ENCODE peak calls at places on chromosomes 2 and 18, in five cellular contexts. K, F, M, Z and A are unnamed samples.

GRCh38 chr18:55407191-55407590 is 180.8 kb downstream of the TCF4 start:
- DNase-seq in M (no peak), K (no peak), F (no peak), Z (no peak), A (no peak)

GRCh38 chr18:36724591-36725001 is 104.2 kb downstream of the TPGS2 start:
- DNase-seq in K (no peak), F (no peak), M (no peak), Z (no peak), A (no peak)

GRCh38 chr2:197179744-197180498 is 130.7 kb downstream of the ANKRD44 start:
- DNase-seq in K (no peak), Z (no peak), F (no peak), M (no peak), A (peak; percentile 70)

GRCh38 chr18:56815926-56816325 is 164.8 kb downstream of the WDR7 start:
- DNase-seq in Z (no peak), M (no peak), K (no peak), F (no peak), A (no peak)

GRCh38 chr2:18849841-18850578 is 260.6 kb upstream of the NT5C1B start:
- DNase-seq in K (no peak), F (no peak), M (no peak), Z (no peak), A (no peak)

GRCh38 chr2:171999125-171999524 is 628 bp upstream of the METAP1D start:
- DNase-seq in M (no peak), K (no peak), F (no peak), Z (no peak), A (no peak)

GRCh38 chr2:45729753-45730512 is 78.5 kb downstream of the PRKCE start:
- DNase-seq in Z (no peak), M (no peak), K (peak; percentile 38), F (no peak), A (no peak)

GRCh38 chr2:47203996-47204395 is 48.9 kb upstream of the STPG4 start:
- DNase-seq in K (no peak), F (no peak), M (no peak), Z (no peak), A (no peak)

GRCh38 chr2:19758658-19759057 is 143.1 kb downstream of the TTC32 start:
- DNase-seq in M (no peak), K (no peak), Z (no peak), F (no peak), A (no peak)

GRCh38 chr18:75170022-75170789 is 38.7 kb downstream of the PTGR3 start:
- DNase-seq in F (no peak), Z (no peak), M (no peak), K (no peak), A (no peak)

GRCh38 chr18:79644006-79644665 is 35.5 kb upstream of the CTDP1 start:
- DNase-seq in F (peak; percentile 76), Z (peak; percentile 63), K (peak; percentile 82), M (peak; percentile 80), A (peak; percentile 93)

GRCh38 chr2:30655660-30656059 is 151.6 kb downstream of the CAPN13 start:
- DNase-seq in Z (no peak), M (no peak), K (no peak), F (no peak), A (no peak)

GRCh38 chr2:99698896-99699295 is 209.1 kb upstream of the REV1 start:
- DNase-seq in Z (no peak), F (no peak), M (no peak), K (no peak), A (no peak)

GRCh38 chr2:71453404-71454220 is at the start of gene DYSF:
- DNase-seq in K (no peak), Z (no peak), F (no peak), M (peak; percentile 63), A (peak; percentile 59)

GRCh38 chr2:169363570-169364150 is 1.3 kb upstream of the LRP2 start:
- DNase-seq in Z (peak; percentile 34), K (peak; percentile 34), F (peak; percentile 32), M (peak; percentile 82), A (peak; percentile 62)

GRCh38 chr2:48725696-48726494 is 29.6 kb downstream of the LHCGR start:
- DNase-seq in K (no peak), Z (no peak), F (no peak), M (no peak), A (no peak)

GRCh38 chr2:21395366-21395765 is 271.6 kb downstream of the TDRD15 start:
- DNase-seq in F (no peak), K (peak; percentile 26), M (no peak), Z (no peak), A (peak; percentile 29)

GRCh38 chr2:98880266-98881152 is 55.5 kb downstream of the CRACDL start:
- DNase-seq in K (no peak), Z (no peak), M (no peak), F (no peak), A (no peak)

GRCh38 chr2:109376796-109377495 is 236.8 kb downstream of the SEPTIN10 start:
- DNase-seq in K (no peak), Z (no peak), M (no peak), F (no peak), A (no peak)

GRCh38 chr18:58263055-58263732 is 219.2 kb downstream of the NEDD4L start:
- DNase-seq in Z (no peak), F (no peak), K (no peak), M (no peak), A (no peak)

GRCh38 chr18:36917907-36918306 is 89.0 kb downstream of the KIAA1328 start:
- DNase-seq in Z (no peak), M (no peak), K (no peak), F (no peak), A (no peak)

GRCh38 chr2:69518836-69519235 is 81.6 kb upstream of the NFU1 start:
- DNase-seq in M (no peak), Z (no peak), K (no peak), F (no peak), A (no peak)

GRCh38 chr2:25310965-25311865 is 30.5 kb downstream of the DNMT3A start:
- DNase-seq in F (no peak), M (no peak), K (no peak), Z (no peak), A (peak; percentile 91)

GRCh38 chr2:1047485-1047884 is 96.8 kb downstream of the SNTG2 start:
- DNase-seq in F (no peak), Z (no peak), M (no peak), K (no peak), A (no peak)

GRCh38 chr2:50763776-50764175 is 268.2 kb downstream of the NRXN1 start:
- DNase-seq in K (no peak), M (no peak), Z (no peak), F (no peak), A (no peak)

GRCh38 chr18:78659057-78659456 is 320.6 kb upstream of the SALL3 start:
- DNase-seq in Z (no peak), K (no peak), F (no peak), M (no peak), A (no peak)

GRCh38 chr2:119756837-119757236 is 2.9 kb upstream of the PTPN4 start:
- DNase-seq in K (no peak), Z (peak; percentile 43), F (no peak), M (no peak), A (no peak)

GRCh38 chr2:83531211-83531610 is 927.9 kb downstream of the SUCLG1 start:
- DNase-seq in K (no peak), M (no peak), F (peak; percentile 13), Z (no peak), A (no peak)

GRCh38 chr2:111618577-111618930 is 265.4 kb downstream of the ANAPC1 start:
- DNase-seq in K (no peak), F (no peak), Z (no peak), M (no peak), A (no peak)

GRCh38 chr2:84629550-84629949 is 113.3 kb downstream of the DNAH6 start:
- DNase-seq in Z (no peak), F (no peak), K (no peak), M (no peak), A (no peak)

GRCh38 chr18:72233106-72233505 is 311.0 kb downstream of the CBLN2 start:
- DNase-seq in M (no peak), F (no peak), Z (no peak), K (no peak), A (no peak)

GRCh38 chr2:86249176-86249842 is 50.1 kb downstream of the MRPL35 start:
- DNase-seq in K (no peak), Z (no peak), M (no peak), F (no peak), A (peak; percentile 76)

GRCh38 chr18:64271264-64271663 is 122.4 kb upstream of the LINC00305 start:
- DNase-seq in Z (no peak), M (no peak), K (no peak), F (no peak), A (no peak)

GRCh38 chr2:215773728-215774127 is 239.6 kb downstream of the MREG start:
- DNase-seq in Z (no peak), M (no peak), F (no peak), K (no peak), A (no peak)

GRCh38 chr2:217551229-217551909 is 451.4 kb downstream of the TNS1 start:
- DNase-seq in K (no peak), M (no peak), Z (no peak), F (no peak), A (no peak)

GRCh38 chr2:152350155-152350679 is 15.2 kb downstream of the FMNL2 start:
- DNase-seq in M (no peak), Z (no peak), F (no peak), K (no peak), A (no peak)

GRCh38 chr2:101064868-101065549 is 62.9 kb downstream of the RPL31 start:
- DNase-seq in M (no peak), K (no peak), Z (no peak), F (no peak), A (no peak)

GRCh38 chr2:68466361-68466777 is 725 bp downstream of the FBXO48 start:
- DNase-seq in K (peak; percentile 9), Z (peak; percentile 57), M (no peak), F (no peak), A (no peak)